ENCODE peak calls at places on chromosomes 3 and 15, in five cellular contexts. One of them, this sample, is unnamed.

GRCh38 chr3:46280105-46280797 is 38.0 kb downstream of the CCR3 start:
- DNase-seq in activated T-cell treated with anti-CD3 and anti-CD28 coated beads, Interleukin-2, amount 50 U/mL, for 72 hours: peak; percentile 76
- DNase-seq in CD8-positive, alpha-beta memory T cell: peak; percentile 32
- DNase-seq in HCEC 1CT: peak; percentile 55
- DNase-seq in MG63: peak; percentile 24
- DNase-seq in this sample: no peak

GRCh38 chr15:29312387-29312786 is 42.8 kb upstream of the NSMCE3 start:
- DNase-seq in activated T-cell treated with anti-CD3 and anti-CD28 coated beads, Interleukin-2, amount 50 U/mL, for 72 hours: no peak
- DNase-seq in CD8-positive, alpha-beta memory T cell: no peak
- DNase-seq in HCEC 1CT: peak; percentile 93
- DNase-seq in MG63: no peak
- DNase-seq in this sample: no peak

GRCh38 chr3:187831125-187832051 is 86.1 kb upstream of the BCL6 start:
- DNase-seq in activated T-cell treated with anti-CD3 and anti-CD28 coated beads, Interleukin-2, amount 50 U/mL, for 72 hours: no peak
- DNase-seq in CD8-positive, alpha-beta memory T cell: no peak
- DNase-seq in HCEC 1CT: peak; percentile 17
- DNase-seq in MG63: no peak
- DNase-seq in this sample: no peak

GRCh38 chr15:71899665-71900064 is 89.3 kb downstream of the NR2E3 start:
- DNase-seq in activated T-cell treated with anti-CD3 and anti-CD28 coated beads, Interleukin-2, amount 50 U/mL, for 72 hours: no peak
- DNase-seq in CD8-positive, alpha-beta memory T cell: no peak
- DNase-seq in HCEC 1CT: no peak
- DNase-seq in MG63: no peak
- DNase-seq in this sample: no peak

GRCh38 chr15:66921319-66921718 is 144.1 kb upstream of the SMAD3 start:
- DNase-seq in activated T-cell treated with anti-CD3 and anti-CD28 coated beads, Interleukin-2, amount 50 U/mL, for 72 hours: no peak
- DNase-seq in CD8-positive, alpha-beta memory T cell: no peak
- DNase-seq in HCEC 1CT: no peak
- DNase-seq in MG63: peak; percentile 44
- DNase-seq in this sample: no peak

GRCh38 chr3:130601662-130602061 is 84.7 kb downstream of the COL6A6 start:
- DNase-seq in activated T-cell treated with anti-CD3 and anti-CD28 coated beads, Interleukin-2, amount 50 U/mL, for 72 hours: no peak
- DNase-seq in CD8-positive, alpha-beta memory T cell: no peak
- DNase-seq in HCEC 1CT: no peak
- DNase-seq in MG63: no peak
- DNase-seq in this sample: no peak

GRCh38 chr15:52805351-52806283 is 15.5 kb upstream of the ONECUT1 start:
- DNase-seq in activated T-cell treated with anti-CD3 and anti-CD28 coated beads, Interleukin-2, amount 50 U/mL, for 72 hours: peak; percentile 5
- DNase-seq in CD8-positive, alpha-beta memory T cell: no peak
- DNase-seq in HCEC 1CT: no peak
- DNase-seq in MG63: no peak
- DNase-seq in this sample: no peak

GRCh38 chr3:113223831-113224240 is 12.5 kb downstream of the BOC start:
- DNase-seq in activated T-cell treated with anti-CD3 and anti-CD28 coated beads, Interleukin-2, amount 50 U/mL, for 72 hours: peak; percentile 28
- DNase-seq in CD8-positive, alpha-beta memory T cell: no peak
- DNase-seq in HCEC 1CT: no peak
- DNase-seq in MG63: no peak
- DNase-seq in this sample: no peak

GRCh38 chr15:48636511-48636910 is 9.0 kb downstream of the FBN1 start:
- DNase-seq in activated T-cell treated with anti-CD3 and anti-CD28 coated beads, Interleukin-2, amount 50 U/mL, for 72 hours: no peak
- DNase-seq in CD8-positive, alpha-beta memory T cell: no peak
- DNase-seq in HCEC 1CT: no peak
- DNase-seq in MG63: peak; percentile 22
- DNase-seq in this sample: no peak

GRCh38 chr3:99658274-99658673 is 19.9 kb downstream of the COL8A1 start:
- DNase-seq in activated T-cell treated with anti-CD3 and anti-CD28 coated beads, Interleukin-2, amount 50 U/mL, for 72 hours: no peak
- DNase-seq in CD8-positive, alpha-beta memory T cell: no peak
- DNase-seq in HCEC 1CT: no peak
- DNase-seq in MG63: no peak
- DNase-seq in this sample: no peak